ENCODE peak calls at places on chromosomes 6 and 20, in eight cellular contexts. N is nephron progenitor cell, D is neural crest cell, O is D341Med, B is foreskin melanocyte, R is NCI-H1092 treated with DMSO at 0.1 percent for 48 hours, K is NCI-H146, I is NAMALWA. Z is an unnamed sample.

GRCh38 chr6:132716238-132716637 is 2.4 kb upstream of the VNN1 start:
- DNase-seq in N (no peak), D (no peak), O (no peak), B (no peak), R (no peak), K (no peak), I (no peak), Z (no peak)

GRCh38 chr6:43032326-43032725 is 10.9 kb downstream of the RRP36 start:
- DNase-seq in N (no peak), D (no peak), O (no peak), B (no peak), R (no peak), K (no peak), I (no peak), Z (no peak)

GRCh38 chr20:35306931-35307517 is 14.8 kb upstream of the FAM83C start:
- DNase-seq in N (peak; percentile 62), D (peak; percentile 59), O (peak; percentile 83), B (peak; percentile 63), R (peak; percentile 12), K (peak; percentile 48), I (peak; percentile 58), Z (no peak)

GRCh38 chr20:32564921-32565734 is 20.0 kb downstream of the NOL4L start:
- DNase-seq in N (no peak), D (no peak), O (no peak), B (no peak), R (no peak), K (no peak), I (no peak), Z (no peak)

GRCh38 chr20:53825282-53825681 is 231.6 kb upstream of the ZNF217 start:
- DNase-seq in N (no peak), D (no peak), O (no peak), B (no peak), R (no peak), K (no peak), I (no peak), Z (no peak)

GRCh38 chr6:141307309-141307998 is 825.3 kb upstream of the GJE1 start:
- DNase-seq in N (no peak), D (no peak), O (no peak), B (no peak), R (no peak), K (no peak), I (no peak), Z (no peak)

GRCh38 chr6:129084406-129084805 is 201.5 kb downstream of the LAMA2 start:
- DNase-seq in N (no peak), D (no peak), O (no peak), B (no peak), R (no peak), K (no peak), I (no peak), Z (no peak)

GRCh38 chr20:24297928-24298327 is 171.5 kb upstream of the SYNDIG1 start:
- DNase-seq in N (no peak), D (no peak), O (no peak), B (no peak), R (no peak), K (no peak), I (no peak), Z (no peak)

GRCh38 chr6:144908004-144908403 is 622.9 kb downstream of the UTRN start:
- DNase-seq in N (no peak), D (no peak), O (no peak), B (no peak), R (no peak), K (no peak), I (no peak), Z (no peak)

GRCh38 chr6:16486661-16487060 is 248.3 kb downstream of the GMPR start:
- DNase-seq in N (no peak), D (no peak), O (no peak), B (no peak), R (no peak), K (no peak), I (no peak), Z (no peak)

GRCh38 chr20:58145506-58146080 is 82.9 kb downstream of the ANKRD60 start:
- DNase-seq in N (no peak), D (no peak), O (no peak), B (no peak), R (no peak), K (no peak), I (no peak), Z (no peak)

GRCh38 chr6:169019727-169020491 is 233.7 kb downstream of the THBS2 start:
- DNase-seq in N (no peak), D (no peak), O (no peak), B (no peak), R (no peak), K (peak; percentile 49), I (no peak), Z (no peak)

GRCh38 chr6:112443666-112444065 is 96.5 kb downstream of the RFPL4B start:
- DNase-seq in N (no peak), D (no peak), O (no peak), B (no peak), R (no peak), K (peak; percentile 54), I (no peak), Z (no peak)

GRCh38 chr6:26141378-26141901 is 54.2 kb downstream of the HFE start:
- DNase-seq in N (no peak), D (no peak), O (peak; percentile 36), B (peak; percentile 87), R (no peak), K (peak; percentile 15), I (no peak), Z (no peak)

GRCh38 chr6:154276810-154277577 is 79.6 kb downstream of the IPCEF1 start:
- DNase-seq in N (no peak), D (no peak), O (no peak), B (no peak), R (peak; percentile 84), K (peak; percentile 65), I (peak; percentile 55), Z (no peak)

GRCh38 chr20:47284373-47284772 is 72.1 kb downstream of the ZMYND8 start:
- DNase-seq in N (no peak), D (no peak), O (no peak), B (no peak), R (no peak), K (no peak), I (no peak), Z (no peak)

GRCh38 chr6:127869183-127869582 is 31.7 kb downstream of the THEMIS start:
- DNase-seq in N (no peak), D (no peak), O (no peak), B (no peak), R (no peak), K (no peak), I (no peak), Z (no peak)

GRCh38 chr6:62452586-62452985 is 166.6 kb upstream of the KHDRBS2 start:
- DNase-seq in N (no peak), D (no peak), O (no peak), B (no peak), R (no peak), K (no peak), I (no peak), Z (no peak)

GRCh38 chr20:23165307-23165750 is 79.2 kb upstream of the CD93 start:
- DNase-seq in N (no peak), D (no peak), O (no peak), B (no peak), R (no peak), K (no peak), I (no peak), Z (no peak)

GRCh38 chr6:12136905-12137304 is 124.8 kb downstream of the HIVEP1 start:
- DNase-seq in N (no peak), D (no peak), O (no peak), B (no peak), R (no peak), K (no peak), I (no peak), Z (no peak)

GRCh38 chr20:23246682-23247664 is 103.6 kb upstream of the NXT1 start:
- DNase-seq in N (no peak), D (no peak), O (no peak), B (no peak), R (no peak), K (no peak), I (peak; percentile 22), Z (no peak)

GRCh38 chr6:157056275-157056674 is 267.0 kb downstream of the TMEM242 start:
- DNase-seq in N (no peak), D (no peak), O (no peak), B (no peak), R (no peak), K (no peak), I (no peak), Z (no peak)

GRCh38 chr20:64246616-64247311 is 8.8 kb upstream of the PCMTD2 start:
- DNase-seq in N (no peak), D (no peak), O (no peak), B (no peak), R (no peak), K (no peak), I (no peak), Z (no peak)

GRCh38 chr6:31125586-31126363 is 5.5 kb upstream of the CDSN start:
- DNase-seq in N (no peak), D (no peak), O (no peak), B (no peak), R (no peak), K (no peak), I (no peak), Z (peak; percentile 26)

GRCh38 chr6:42532038-42532669 is 31.7 kb upstream of the UBR2 start:
- DNase-seq in N (peak; percentile 27), D (no peak), O (peak; percentile 58), B (peak; percentile 28), R (peak; percentile 51), K (peak; percentile 84), I (peak; percentile 74), Z (peak; percentile 41)

GRCh38 chr6:139376604-139377218 is 2.3 kb upstream of the CITED2 start:
- DNase-seq in N (no peak), D (no peak), O (no peak), B (no peak), R (no peak), K (peak; percentile 67), I (no peak), Z (no peak)

GRCh38 chr20:21380711-21381110 is 16.6 kb downstream of the NKX2-4 start:
- DNase-seq in N (no peak), D (no peak), O (no peak), B (no peak), R (no peak), K (no peak), I (no peak), Z (no peak)

GRCh38 chr6:141677598-141678211 is 455.0 kb upstream of the GJE1 start:
- DNase-seq in N (no peak), D (no peak), O (peak; percentile 17), B (peak; percentile 45), R (peak; percentile 10), K (peak; percentile 57), I (peak; percentile 67), Z (peak; percentile 36)

GRCh38 chr6:158006821-158007570 is 25.3 kb downstream of the SYNJ2 start:
- DNase-seq in N (no peak), D (no peak), O (no peak), B (no peak), R (no peak), K (no peak), I (no peak), Z (no peak)

Z was measured in HS-27A.